ENCODE peak calls at places on chromosomes 12 and 14, in four cellular contexts. One of them, this sample, is unnamed. For H3K4me1, the result is how much of the 10 kb centered on the place peaks cover.

GRCh38 chr12:41576925-41577324 is 388.8 kb downstream of the PDZRN4 start:
- DNase-seq in testis: no peak
- DNase-seq in body of pancreas: no peak
- DNase-seq in A549: no peak
- DNase-seq in this sample: no peak

GRCh38 chr14:51652168-51653095 is 722 bp downstream of the FRMD6 start:
- DNase-seq in body of pancreas: peak
- DNase-seq in A549: peak
- DNase-seq in testis: peak
- DNase-seq in this sample: peak

GRCh38 chr12:107317751-107318553 is 224.6 kb upstream of the CRY1 start:
- DNase-seq in body of pancreas: peak
- DNase-seq in A549: peak
- DNase-seq in testis: peak
- DNase-seq in this sample: peak

GRCh38 chr12:29782821-29783772 is 645 bp downstream of the TMTC1 start:
- DNase-seq in testis: peak
- DNase-seq in A549: no peak
- DNase-seq in body of pancreas: peak
- DNase-seq in this sample: no peak

GRCh38 chr14:100144996-100145646 is 14.3 kb downstream of the DEGS2 start:
- DNase-seq in body of pancreas: no peak
- DNase-seq in testis: peak
- DNase-seq in A549: no peak
- DNase-seq in this sample: no peak

GRCh38 chr14:65585216-65585615 is 172.7 kb downstream of the FUT8 start:
- DNase-seq in body of pancreas: no peak
- DNase-seq in A549: no peak
- DNase-seq in testis: no peak
- DNase-seq in this sample: no peak

GRCh38 chr14:61662437-61663311 is 32.6 kb upstream of the HIF1A start:
- DNase-seq in body of pancreas: peak
- DNase-seq in A549: peak
- DNase-seq in testis: no peak
- DNase-seq in this sample: peak

GRCh38 chr12:14576896-14577295 is 9.2 kb upstream of the PLBD1 start:
- DNase-seq in body of pancreas: no peak
- DNase-seq in A549: no peak
- DNase-seq in testis: no peak
- DNase-seq in this sample: no peak

GRCh38 chr12:62761658-62762057 is 173.3 kb downstream of the PPM1H start:
- DNase-seq in body of pancreas: no peak
- DNase-seq in testis: no peak
- DNase-seq in A549: no peak
- DNase-seq in this sample: no peak

GRCh38 chr14:70646705-70647104 is 5.0 kb downstream of the TTC9 start:
- DNase-seq in body of pancreas: no peak
- DNase-seq in A549: no peak
- DNase-seq in testis: no peak
- DNase-seq in this sample: no peak

GRCh38 chr12:70756118-70756517 is 118.9 kb upstream of the PTPRB start:
- DNase-seq in testis: no peak
- DNase-seq in body of pancreas: no peak
- DNase-seq in A549: no peak
- DNase-seq in this sample: no peak

GRCh38 chr14:71665157-71665556 is 267.1 kb upstream of the RGS6 start:
- DNase-seq in body of pancreas: no peak
- DNase-seq in A549: no peak
- DNase-seq in testis: no peak
- DNase-seq in this sample: no peak

GRCh38 chr14:99253890-99254289 is 18.1 kb downstream of the BCL11B start:
- DNase-seq in testis: no peak
- DNase-seq in body of pancreas: no peak
- DNase-seq in A549: no peak
- DNase-seq in this sample: no peak

GRCh38 chr12:21618566-21618965 is 13.9 kb upstream of the GYS2 start:
- DNase-seq in body of pancreas: no peak
- DNase-seq in A549: no peak
- DNase-seq in testis: no peak
- DNase-seq in this sample: no peak

GRCh38 chr12:76176935-76177334 is 92.5 kb upstream of the NAP1L1 start:
- DNase-seq in testis: no peak
- DNase-seq in body of pancreas: no peak
- DNase-seq in A549: no peak
- DNase-seq in this sample: no peak

GRCh38 chr14:91830777-91831176 is 36.6 kb downstream of the TC2N start:
- DNase-seq in A549: no peak
- DNase-seq in testis: no peak
- DNase-seq in body of pancreas: peak
- DNase-seq in this sample: no peak

GRCh38 chr12:21183721-21184275 is 52.8 kb downstream of the SLCO1B1 start:
- DNase-seq in A549: no peak
- DNase-seq in body of pancreas: no peak
- DNase-seq in testis: no peak
- DNase-seq in this sample: no peak

GRCh38 chr14:31834616-31835015 is 242.5 kb upstream of the ARHGAP5 start:
- DNase-seq in body of pancreas: no peak
- DNase-seq in A549: no peak
- DNase-seq in testis: no peak
- DNase-seq in this sample: no peak

GRCh38 chr12:108939594-108939993 is 59.7 kb downstream of the DAO start:
- DNase-seq in body of pancreas: no peak
- DNase-seq in testis: no peak
- DNase-seq in A549: no peak
- DNase-seq in this sample: no peak

GRCh38 chr14:20751963-20752562 is 6.4 kb downstream of the EDDM3A start:
- DNase-seq in A549: no peak
- DNase-seq in body of pancreas: no peak
- DNase-seq in testis: no peak
- DNase-seq in this sample: no peak

GRCh38 chr14:89956294-89957009 is 725 bp downstream of the TDP1 start:
- DNase-seq in A549: no peak
- DNase-seq in body of pancreas: peak
- DNase-seq in testis: peak
- DNase-seq in this sample: peak

GRCh38 chr12:74021937-74022336 is 515.7 kb upstream of the ATXN7L3B start:
- DNase-seq in A549: peak
- DNase-seq in body of pancreas: peak
- DNase-seq in testis: peak
- DNase-seq in this sample: peak

GRCh38 chr14:89384023-89384422 is 33.0 kb downstream of the FOXN3 start:
- DNase-seq in A549: no peak
- DNase-seq in testis: no peak
- DNase-seq in body of pancreas: peak
- DNase-seq in this sample: no peak

GRCh38 chr12:96064266-96064665 is 28.9 kb upstream of the LTA4H start:
- DNase-seq in body of pancreas: no peak
- DNase-seq in testis: no peak
- DNase-seq in A549: no peak
- DNase-seq in this sample: no peak

GRCh38 chr14:92510972-92511371 is 2.6 kb upstream of the RIN3 start:
- DNase-seq in A549: no peak
- DNase-seq in testis: no peak
- DNase-seq in body of pancreas: no peak
- DNase-seq in this sample: no peak

GRCh38 chr14:32047791-32048190 is 29.3 kb upstream of the ARHGAP5 start:
- DNase-seq in body of pancreas: no peak
- DNase-seq in A549: no peak
- DNase-seq in testis: no peak
- DNase-seq in this sample: no peak

GRCh38 chr12:522692-523378 is 63.1 kb downstream of the B4GALNT3 start:
- DNase-seq in body of pancreas: no peak
- DNase-seq in A549: no peak
- DNase-seq in testis: no peak
- DNase-seq in this sample: no peak

GRCh38 chr12:124633954-124634352 is 66.5 kb upstream of the NCOR2 start:
- DNase-seq in body of pancreas: no peak
- DNase-seq in testis: no peak
- DNase-seq in A549: no peak
- DNase-seq in this sample: no peak

GRCh38 chr12:124630791-124631313 is 63.4 kb upstream of the NCOR2 start:
- DNase-seq in body of pancreas: no peak
- DNase-seq in A549: no peak
- DNase-seq in testis: no peak
- DNase-seq in this sample: no peak

GRCh38 chr12:124633269-124633953 is 66.0 kb upstream of the NCOR2 start:
- DNase-seq in body of pancreas: no peak
- DNase-seq in testis: no peak
- DNase-seq in A549: peak
- DNase-seq in this sample: no peak

GRCh38 chr12:124631681-124632080 is 64.3 kb upstream of the NCOR2 start:
- DNase-seq in testis: no peak
- DNase-seq in A549: no peak
- DNase-seq in body of pancreas: no peak
- DNase-seq in this sample: no peak

DNA sequence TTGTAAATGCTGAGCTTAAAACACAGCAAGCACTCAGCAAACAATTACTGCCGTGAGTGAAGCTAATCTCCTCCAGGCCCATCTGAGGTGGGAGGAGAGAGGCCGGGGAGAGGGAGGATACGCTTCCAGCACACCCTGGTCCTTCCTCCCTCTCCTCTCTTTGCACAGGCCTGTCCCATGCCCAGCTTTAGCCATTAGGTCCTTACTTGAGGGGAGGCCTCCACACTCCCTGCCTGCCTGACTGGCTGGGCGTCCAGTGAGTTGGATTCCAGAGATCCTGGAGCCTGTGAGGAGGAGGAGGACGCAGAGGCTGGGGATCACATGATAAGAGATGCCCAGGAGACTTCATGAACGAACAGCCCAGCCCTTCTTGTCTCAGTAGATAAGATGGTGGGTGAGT is 65.1 kb upstream of the NCOR2 start:
- DNase-seq in body of pancreas: no peak
- DNase-seq in testis: peak
- DNase-seq in A549: no peak
- DNase-seq in this sample: no peak
- H3K27ac ChIP-seq in body of pancreas: no peak
- H3K27ac ChIP-seq in testis: peak
- H3K27ac ChIP-seq in A549: peak
- H3K27ac ChIP-seq in this sample: no peak

DNA sequence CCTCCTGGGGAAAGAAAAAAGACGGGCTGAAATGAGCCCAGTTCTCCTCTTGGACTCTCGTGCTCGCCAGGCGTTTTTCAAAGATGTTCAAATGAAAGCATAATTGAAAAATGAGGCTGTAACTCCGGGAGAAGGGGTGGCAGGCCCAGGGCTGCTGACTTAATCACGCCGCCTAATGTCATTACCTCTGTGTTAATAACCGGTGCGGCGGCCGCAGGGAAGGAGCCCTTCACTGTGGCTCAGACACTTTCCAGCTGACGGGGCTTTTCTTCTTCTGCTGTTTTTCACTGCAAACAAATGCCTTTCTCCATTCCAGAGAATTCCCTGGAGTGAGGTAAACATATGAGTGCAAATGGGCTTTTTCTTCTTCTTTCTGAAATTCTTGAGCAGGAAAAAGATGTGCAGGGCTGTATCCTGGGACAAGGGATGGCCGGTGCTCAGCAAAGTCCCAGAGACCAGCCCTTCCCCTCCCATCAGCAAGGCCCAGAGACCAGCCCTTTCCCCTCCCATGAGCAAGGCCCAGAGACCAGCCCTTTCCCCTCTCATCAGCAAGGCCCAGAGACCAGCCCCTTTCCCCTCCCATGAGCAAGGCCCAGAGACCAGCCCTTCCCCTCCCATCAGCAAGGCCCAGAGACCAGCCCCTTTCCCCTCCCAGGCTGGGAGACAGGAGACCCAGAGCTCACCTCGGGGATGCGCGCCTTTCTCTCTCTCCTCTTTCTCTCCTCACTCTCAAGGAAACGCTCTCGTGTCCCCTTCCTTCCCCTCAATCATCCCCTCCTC is 33.4 kb upstream of the FAM181A start:
- DNase-seq in testis: no peak
- DNase-seq in body of pancreas: no peak
- DNase-seq in A549: no peak
- DNase-seq in this sample: no peak
- H3K4me3 ChIP-seq in testis: no peak
- H3K4me3 ChIP-seq in body of pancreas: no peak
- H3K4me3 ChIP-seq in A549: no peak
- H3K4me3 ChIP-seq in this sample: no peak

GRCh38 chr12:65946419-65946818 is 122.1 kb downstream of the HMGA2 start:
- DNase-seq in A549: no peak
- DNase-seq in testis: no peak
- DNase-seq in body of pancreas: no peak
- DNase-seq in this sample: no peak

GRCh38 chr12:65944637-65945036 is 120.4 kb downstream of the HMGA2 start:
- DNase-seq in body of pancreas: no peak
- DNase-seq in A549: no peak
- DNase-seq in testis: no peak
- DNase-seq in this sample: no peak

GRCh38 chr12:65943388-65944137 is 119.3 kb downstream of the HMGA2 start:
- DNase-seq in A549: no peak
- DNase-seq in testis: no peak
- DNase-seq in body of pancreas: no peak
- DNase-seq in this sample: no peak

GRCh38 chr12:65946821-65947220 is 122.5 kb downstream of the HMGA2 start:
- DNase-seq in A549: no peak
- DNase-seq in body of pancreas: no peak
- DNase-seq in testis: no peak
- DNase-seq in this sample: peak

GRCh38 chr12:65945457-65945856 is 121.2 kb downstream of the HMGA2 start:
- DNase-seq in body of pancreas: no peak
- DNase-seq in A549: no peak
- DNase-seq in testis: no peak
- DNase-seq in this sample: no peak
- H3K4me1 ChIP-seq in body of pancreas: under half
- H3K4me1 ChIP-seq in A549: under half
- H3K4me1 ChIP-seq in testis: under half
- H3K4me1 ChIP-seq in this sample: under half

GRCh38 chr12:48777501-48778400 is 11.1 kb downstream of the ADCY6 start:
- DNase-seq in A549: no peak
- DNase-seq in body of pancreas: no peak
- DNase-seq in testis: no peak
- DNase-seq in this sample: no peak

GRCh38 chr12:48782457-48783395 is 6.2 kb downstream of the ADCY6 start:
- DNase-seq in body of pancreas: no peak
- DNase-seq in testis: no peak
- DNase-seq in A549: no peak
- DNase-seq in this sample: no peak

GRCh38 chr12:48781750-48782456 is 7.0 kb downstream of the ADCY6 start:
- DNase-seq in body of pancreas: no peak
- DNase-seq in A549: no peak
- DNase-seq in testis: no peak
- DNase-seq in this sample: no peak

GRCh38 chr12:48780381-48781025 is 8.4 kb downstream of the ADCY6 start:
- DNase-seq in testis: no peak
- DNase-seq in body of pancreas: no peak
- DNase-seq in A549: no peak
- DNase-seq in this sample: no peak

DNA sequence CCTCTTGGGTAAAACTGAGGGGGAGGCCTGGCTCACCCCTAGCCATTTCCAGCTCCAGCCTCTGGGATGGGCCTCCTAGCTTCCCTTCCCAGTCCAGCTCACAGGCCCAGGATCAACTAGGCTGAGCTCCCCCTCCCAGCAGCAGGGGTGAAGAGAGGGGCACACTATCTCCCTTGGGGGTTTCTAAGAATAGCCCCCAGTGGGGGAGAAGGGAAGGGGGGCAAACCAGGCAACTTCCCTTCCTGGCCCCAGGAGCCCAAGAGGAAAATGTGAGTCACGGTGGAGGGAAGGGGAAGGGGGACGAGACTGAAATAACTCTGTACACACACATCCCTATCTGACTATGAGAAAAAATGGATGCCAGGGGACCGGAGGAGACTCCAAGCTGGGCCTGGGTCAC is 9.0 kb downstream of the ADCY6 start:
- DNase-seq in A549: no peak
- DNase-seq in body of pancreas: no peak
- DNase-seq in testis: no peak
- DNase-seq in this sample: peak
- H3K27ac ChIP-seq in A549: no peak
- H3K27ac ChIP-seq in body of pancreas: no peak
- H3K27ac ChIP-seq in testis: no peak
- H3K27ac ChIP-seq in this sample: peak